ENCODE peak calls at places on chromosome 19, in six cellular contexts. U, D, I, G, B and R are unnamed samples.

GRCh38 chr19:6060600-6061391 is 49.5 kb downstream of the RFX2 start:
- DNase-seq in U (peak; percentile 71), D (peak; percentile 16), I (peak; percentile 87), G (no peak), B (peak; percentile 87), R (peak; percentile 61)

GRCh38 chr19:12938536-12939291 is at the start of gene CALR:
- DNase-seq in U (peak; percentile 80), D (peak; percentile 64), I (peak; percentile 40), G (peak; percentile 58), B (no peak), R (peak; percentile 45)

GRCh38 chr19:39709026-39709872 is 5.0 kb downstream of the LGALS14 start:
- DNase-seq in U (no peak), D (no peak), I (peak; percentile 39), G (no peak), B (no peak), R (no peak)

GRCh38 chr19:40442328-40443130 is 1.6 kb downstream of the SERTAD3 start:
- DNase-seq in U (no peak), D (no peak), I (no peak), G (no peak), B (no peak), R (no peak)

GRCh38 chr19:13040232-13040915 is 45.1 kb downstream of the NFIX start:
- DNase-seq in U (peak; percentile 35), D (no peak), I (no peak), G (no peak), B (no peak), R (no peak)

GRCh38 chr19:34573226-34573864 is 91.8 kb downstream of the WTIP start:
- DNase-seq in U (no peak), D (no peak), I (no peak), G (no peak), B (no peak), R (no peak)

GRCh38 chr19:17346109-17346671 is 8.8 kb downstream of the GTPBP3 start:
- DNase-seq in U (peak; percentile 69), D (peak; percentile 83), I (peak; percentile 51), G (peak; percentile 66), B (no peak), R (peak; percentile 62)

GRCh38 chr19:13022111-13022858 is 27.0 kb downstream of the NFIX start:
- DNase-seq in U (peak; percentile 84), D (no peak), I (peak; percentile 36), G (peak; percentile 36), B (peak; percentile 64), R (no peak)

GRCh38 chr19:35738887-35739229 is 3.4 kb downstream of the IGFLR1 start:
- DNase-seq in U (no peak), D (no peak), I (no peak), G (no peak), B (no peak), R (no peak)

GRCh38 chr19:4210166-4210731 is 19.1 kb upstream of the EBI3 start:
- DNase-seq in U (no peak), D (no peak), I (no peak), G (no peak), B (no peak), R (no peak)

GRCh38 chr19:10418281-10419199 is 1.8 kb upstream of the PDE4A start:
- DNase-seq in U (peak; percentile 29), D (peak; percentile 68), I (no peak), G (no peak), B (no peak), R (no peak)

GRCh38 chr19:926595-927043 is 784 bp downstream of the ARID3A start:
- DNase-seq in U (peak; percentile 73), D (peak; percentile 65), I (no peak), G (peak; percentile 32), B (no peak), R (no peak)

GRCh38 chr19:49210108-49210900 is 52.7 kb downstream of the TRPM4 start:
- DNase-seq in U (peak; percentile 55), D (peak; percentile 94), I (no peak), G (peak; percentile 16), B (no peak), R (peak; percentile 9)

GRCh38 chr19:51448011-51448744 is 10.1 kb downstream of the SIGLEC8 start:
- DNase-seq in U (no peak), D (no peak), I (no peak), G (no peak), B (no peak), R (no peak)

GRCh38 chr19:799076-799881 is 2.0 kb downstream of the PTBP1 start:
- DNase-seq in U (peak; percentile 70), D (peak; percentile 79), I (peak; percentile 46), G (peak; percentile 73), B (peak; percentile 51), R (peak; percentile 33)

GRCh38 chr19:16661480-16662034 is 618 bp downstream of the TMEM38A start:
- DNase-seq in U (peak; percentile 19), D (peak; percentile 16), I (no peak), G (no peak), B (no peak), R (no peak)

GRCh38 chr19:35828694-35829301 is 16.2 kb upstream of the PRODH2 start:
- DNase-seq in U (peak; percentile 78), D (peak; percentile 95), I (peak; percentile 45), G (peak; percentile 60), B (peak; percentile 45), R (peak; percentile 45)

GRCh38 chr19:9966448-9966847 is 30.1 kb upstream of the OLFM2 start:
- DNase-seq in U (no peak), D (peak; percentile 39), I (no peak), G (no peak), B (no peak), R (no peak)

GRCh38 chr19:31483226-31483857 is 134.1 kb upstream of the TSHZ3 start:
- DNase-seq in U (no peak), D (no peak), I (no peak), G (no peak), B (no peak), R (no peak)

GRCh38 chr19:29001006-29001921 is 211.7 kb downstream of the UQCRFS1 start:
- DNase-seq in U (peak; percentile 36), D (no peak), I (no peak), G (no peak), B (no peak), R (no peak)

DNA sequence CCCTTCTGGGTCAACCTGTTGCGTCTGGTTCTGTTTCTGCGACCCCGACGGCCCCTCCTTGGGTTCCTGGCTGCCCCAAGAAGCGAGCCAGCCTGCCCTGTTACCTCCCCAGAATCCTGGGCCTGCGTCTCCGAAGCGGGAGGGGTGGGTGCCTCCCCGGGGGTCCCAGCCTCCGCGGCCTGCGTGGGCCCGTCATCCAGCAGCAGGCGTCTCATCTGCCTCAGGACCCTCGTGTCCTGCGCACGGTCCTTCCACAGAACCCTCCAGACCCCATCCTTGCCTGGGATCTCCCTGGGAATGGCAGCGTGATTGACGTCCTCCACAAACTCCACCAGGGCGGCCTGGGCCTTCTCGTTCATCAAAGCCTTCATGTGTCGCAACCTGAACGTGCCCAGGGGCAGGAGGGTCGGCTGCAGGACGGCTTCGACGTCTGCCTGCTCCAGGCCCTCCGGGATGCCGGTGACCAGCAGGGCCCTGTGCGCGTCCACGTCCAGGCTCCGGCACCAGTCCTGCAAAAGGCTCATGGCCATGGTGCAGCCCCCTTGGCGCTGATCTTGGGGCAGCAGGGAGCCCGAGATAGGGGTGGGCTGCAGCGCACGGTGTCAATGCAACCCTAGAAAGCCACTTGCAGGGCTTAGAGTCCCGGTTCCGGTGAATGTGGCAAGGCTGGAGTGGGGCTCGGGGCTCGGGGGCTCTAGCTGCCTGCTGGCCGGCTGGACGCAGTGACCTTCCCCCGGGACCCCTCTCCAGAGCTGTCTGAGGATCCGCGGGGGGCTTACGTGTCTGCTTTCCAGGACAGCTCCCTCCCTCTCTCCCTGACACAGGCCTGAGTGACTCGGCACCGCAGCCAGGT is 505 bp downstream of the PNMA8B start:
- DNase-seq in U (no peak), D (peak; percentile 31), I (no peak), G (no peak), B (no peak), R (no peak)
- H2AFZ ChIP-seq in U (no peak overlapping the region), D (no peak overlapping the region), I (peak overlapping the region; percentile 18), G (peak overlapping the region; percentile 92), B (peak overlapping the region; percentile 71), R (no peak overlapping the region)

GRCh38 chr19:50314724-50315700 is 14.2 kb downstream of the KCNC3 start:
- DNase-seq in U (no peak), D (peak; percentile 62), I (no peak), G (no peak), B (no peak), R (no peak)

GRCh38 chr19:50315773-50316448 is 13.3 kb downstream of the KCNC3 start:
- DNase-seq in U (peak; percentile 32), D (peak; percentile 83), I (no peak), G (no peak), B (no peak), R (no peak)

GRCh38 chr19:50319156-50319555 is 10.0 kb downstream of the KCNC3 start:
- DNase-seq in U (no peak), D (no peak), I (no peak), G (no peak), B (no peak), R (no peak)

GRCh38 chr19:50318438-50318837 is 10.7 kb downstream of the KCNC3 start:
- DNase-seq in U (no peak), D (no peak), I (no peak), G (no peak), B (no peak), R (no peak)

DNA sequence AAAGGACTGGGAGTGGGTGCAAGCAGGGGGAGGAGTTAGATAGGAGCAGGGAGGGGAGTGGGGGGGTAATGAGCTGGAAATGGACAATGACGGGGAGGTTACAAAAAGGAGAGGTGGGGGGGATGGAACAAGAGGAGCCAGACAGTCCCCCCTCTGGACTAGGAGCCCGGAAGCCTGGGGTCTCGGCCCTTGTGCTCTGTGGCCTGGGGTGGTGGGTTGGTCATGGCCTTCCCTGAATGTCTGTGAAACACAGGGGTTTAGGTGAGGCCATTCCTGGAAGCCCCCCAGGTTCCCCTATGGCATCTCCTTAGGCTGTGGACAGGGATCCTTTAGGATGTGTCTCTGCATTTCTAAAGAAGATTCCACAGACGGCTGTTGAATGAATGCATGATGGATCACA is 12.1 kb downstream of the KCNC3 start:
- DNase-seq in U (no peak), D (no peak), I (no peak), G (no peak), B (no peak), R (no peak)
- H3K9ac ChIP-seq in U (no peak overlapping the region), D (no peak overlapping the region), I (no peak overlapping the region), G (no peak overlapping the region), B (no peak overlapping the region), R (no peak overlapping the region)

DNA sequence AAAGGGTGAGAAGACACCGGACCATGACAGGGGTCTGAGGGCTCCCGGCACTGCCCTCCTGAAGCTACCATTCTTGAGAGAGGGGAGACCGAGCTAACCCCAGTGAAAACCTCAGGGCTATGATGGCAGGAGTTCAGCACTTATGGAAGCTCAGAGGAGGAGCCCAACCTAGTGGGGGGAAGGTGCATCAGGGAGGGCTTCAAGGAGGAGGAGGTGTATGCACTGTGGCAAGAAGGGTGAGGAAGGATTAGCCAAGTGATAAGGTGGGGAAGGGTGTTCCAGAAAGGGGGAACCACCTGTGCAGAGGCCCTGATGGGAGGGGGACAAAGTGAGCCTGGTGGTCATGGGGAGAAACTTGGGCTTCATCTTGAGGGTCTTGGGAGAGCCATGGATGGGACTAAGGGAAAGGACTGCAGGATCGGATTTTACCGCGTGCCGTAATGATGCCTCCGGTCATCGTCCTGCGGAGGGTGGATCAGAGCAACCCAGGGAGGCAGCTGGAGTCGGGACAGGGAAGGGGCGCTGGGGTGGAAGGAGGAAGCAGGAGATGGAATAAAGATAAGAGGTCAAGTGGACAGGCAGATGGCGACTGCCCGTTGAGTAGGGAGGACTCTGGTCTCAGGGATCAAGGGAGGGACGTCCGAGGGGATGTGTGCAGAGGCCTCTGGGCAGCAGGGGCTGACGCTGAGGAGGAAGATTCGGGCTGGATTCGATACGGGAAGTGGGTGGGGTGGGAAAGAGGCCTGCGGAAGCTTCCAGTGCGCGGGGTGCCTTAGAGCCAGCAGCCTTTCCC is 13.3 kb upstream of the PSMD8 start:
- DNase-seq in U (no peak), D (peak; percentile 21), I (no peak), G (no peak), B (no peak), R (no peak)
- H2AFZ ChIP-seq in U (peak overlapping the region; percentile 87), D (peak overlapping the region; percentile 61), I (peak overlapping the region; percentile 97), G (peak overlapping the region; percentile 54), B (peak overlapping the region; percentile 94), R (peak overlapping the region; percentile 88)

GRCh38 chr19:18401580-18402112 is 4.2 kb upstream of the LRRC25 start:
- DNase-seq in U (peak; percentile 77), D (peak; percentile 57), I (peak; percentile 60), G (peak; percentile 82), B (peak; percentile 39), R (no peak)
- H3K9ac ChIP-seq in U (no peak overlapping the region), D (no peak overlapping the region), I (no peak overlapping the region), G (peak overlapping the region; percentile 40), B (no peak overlapping the region), R (no peak overlapping the region)